ENCODE peak calls at places on chromosomes 5 and 9, in nine cellular contexts. One of them, this sample, is unnamed.

GRCh38 chr5:87541033-87541432 is 128.3 kb upstream of the CCNH start:
- DNase-seq in GM23248: peak
- DNase-seq in hepatocyte: peak
- DNase-seq in PC-3: peak
- DNase-seq in SK-N-SH: peak
- DNase-seq in HCT116: peak
- DNase-seq in GM23338: peak
- DNase-seq in OCI-LY7: no peak
- DNase-seq in MM.1S: peak
- DNase-seq in this sample: peak

GRCh38 chr9:93648181-93648580 is 71.8 kb downstream of the PHF2 start:
- DNase-seq in GM23248: no peak
- DNase-seq in hepatocyte: no peak
- DNase-seq in PC-3: no peak
- DNase-seq in SK-N-SH: no peak
- DNase-seq in HCT116: no peak
- DNase-seq in GM23338: no peak
- DNase-seq in OCI-LY7: no peak
- DNase-seq in MM.1S: no peak
- DNase-seq in this sample: no peak

GRCh38 chr5:1419476-1420210 is 25.6 kb downstream of the SLC6A3 start:
- DNase-seq in GM23248: no peak
- DNase-seq in hepatocyte: no peak
- DNase-seq in PC-3: no peak
- DNase-seq in SK-N-SH: no peak
- DNase-seq in HCT116: no peak
- DNase-seq in GM23338: no peak
- DNase-seq in OCI-LY7: no peak
- DNase-seq in MM.1S: no peak
- DNase-seq in this sample: no peak

GRCh38 chr5:154198611-154199230 is 8.2 kb downstream of the GALNT10 start:
- DNase-seq in GM23248: peak
- DNase-seq in hepatocyte: no peak
- DNase-seq in PC-3: peak
- DNase-seq in SK-N-SH: no peak
- DNase-seq in HCT116: no peak
- DNase-seq in GM23338: peak
- DNase-seq in OCI-LY7: no peak
- DNase-seq in MM.1S: no peak
- DNase-seq in this sample: no peak

GRCh38 chr5:177494356-177495195 is 2.8 kb downstream of the PDLIM7 start:
- DNase-seq in GM23248: peak
- DNase-seq in hepatocyte: peak
- DNase-seq in PC-3: peak
- DNase-seq in SK-N-SH: peak
- DNase-seq in HCT116: peak
- DNase-seq in GM23338: peak
- DNase-seq in OCI-LY7: peak
- DNase-seq in MM.1S: no peak
- DNase-seq in this sample: peak

GRCh38 chr9:89523948-89524347 is 26.0 kb upstream of the SEMA4D start:
- DNase-seq in GM23248: no peak
- DNase-seq in hepatocyte: no peak
- DNase-seq in PC-3: no peak
- DNase-seq in SK-N-SH: no peak
- DNase-seq in HCT116: no peak
- DNase-seq in GM23338: no peak
- DNase-seq in OCI-LY7: no peak
- DNase-seq in MM.1S: peak
- DNase-seq in this sample: no peak

GRCh38 chr5:126847318-126848221 is 70.6 kb downstream of the LMNB1 start:
- DNase-seq in GM23248: no peak
- DNase-seq in hepatocyte: no peak
- DNase-seq in PC-3: no peak
- DNase-seq in SK-N-SH: no peak
- DNase-seq in HCT116: no peak
- DNase-seq in GM23338: no peak
- DNase-seq in OCI-LY7: no peak
- DNase-seq in MM.1S: no peak
- DNase-seq in this sample: no peak

GRCh38 chr5:150272531-150272930 is 17.0 kb downstream of the CAMK2A start:
- DNase-seq in GM23248: peak
- DNase-seq in hepatocyte: peak
- DNase-seq in PC-3: peak
- DNase-seq in SK-N-SH: peak
- DNase-seq in HCT116: no peak
- DNase-seq in GM23338: peak
- DNase-seq in OCI-LY7: peak
- DNase-seq in MM.1S: peak
- DNase-seq in this sample: peak

GRCh38 chr5:173688708-173689107 is 72.3 kb upstream of the BOD1 start:
- DNase-seq in GM23248: no peak
- DNase-seq in hepatocyte: no peak
- DNase-seq in PC-3: no peak
- DNase-seq in SK-N-SH: no peak
- DNase-seq in HCT116: no peak
- DNase-seq in GM23338: no peak
- DNase-seq in OCI-LY7: no peak
- DNase-seq in MM.1S: no peak
- DNase-seq in this sample: no peak

GRCh38 chr5:43061352-43061751 is 21.2 kb upstream of the ANXA2R start:
- DNase-seq in GM23248: peak
- DNase-seq in hepatocyte: no peak
- DNase-seq in PC-3: peak
- DNase-seq in SK-N-SH: no peak
- DNase-seq in HCT116: no peak
- DNase-seq in GM23338: no peak
- DNase-seq in OCI-LY7: no peak
- DNase-seq in MM.1S: no peak
- DNase-seq in this sample: no peak

GRCh38 chr5:66864240-66864884 is 268.2 kb downstream of the MAST4 start:
- DNase-seq in GM23248: peak
- DNase-seq in hepatocyte: no peak
- DNase-seq in PC-3: peak
- DNase-seq in SK-N-SH: no peak
- DNase-seq in HCT116: no peak
- DNase-seq in GM23338: peak
- DNase-seq in OCI-LY7: peak
- DNase-seq in MM.1S: peak
- DNase-seq in this sample: no peak

GRCh38 chr9:16482764-16483163 is 387.7 kb downstream of the BNC2 start:
- DNase-seq in GM23248: no peak
- DNase-seq in hepatocyte: no peak
- DNase-seq in PC-3: no peak
- DNase-seq in SK-N-SH: no peak
- DNase-seq in HCT116: no peak
- DNase-seq in GM23338: no peak
- DNase-seq in OCI-LY7: no peak
- DNase-seq in MM.1S: no peak
- DNase-seq in this sample: no peak

GRCh38 chr9:16485155-16485554 is 385.3 kb downstream of the BNC2 start:
- DNase-seq in GM23248: peak
- DNase-seq in hepatocyte: no peak
- DNase-seq in PC-3: peak
- DNase-seq in SK-N-SH: no peak
- DNase-seq in HCT116: no peak
- DNase-seq in GM23338: no peak
- DNase-seq in OCI-LY7: no peak
- DNase-seq in MM.1S: no peak
- DNase-seq in this sample: no peak

GRCh38 chr9:16484178-16484577 is 386.3 kb downstream of the BNC2 start:
- DNase-seq in GM23248: no peak
- DNase-seq in hepatocyte: no peak
- DNase-seq in PC-3: no peak
- DNase-seq in SK-N-SH: peak
- DNase-seq in HCT116: no peak
- DNase-seq in GM23338: no peak
- DNase-seq in OCI-LY7: no peak
- DNase-seq in MM.1S: no peak
- DNase-seq in this sample: no peak

GRCh38 chr9:16485575-16486321 is 384.7 kb downstream of the BNC2 start:
- DNase-seq in GM23248: no peak
- DNase-seq in hepatocyte: no peak
- DNase-seq in PC-3: no peak
- DNase-seq in SK-N-SH: no peak
- DNase-seq in HCT116: no peak
- DNase-seq in GM23338: peak
- DNase-seq in OCI-LY7: no peak
- DNase-seq in MM.1S: no peak
- DNase-seq in this sample: peak

DNA sequence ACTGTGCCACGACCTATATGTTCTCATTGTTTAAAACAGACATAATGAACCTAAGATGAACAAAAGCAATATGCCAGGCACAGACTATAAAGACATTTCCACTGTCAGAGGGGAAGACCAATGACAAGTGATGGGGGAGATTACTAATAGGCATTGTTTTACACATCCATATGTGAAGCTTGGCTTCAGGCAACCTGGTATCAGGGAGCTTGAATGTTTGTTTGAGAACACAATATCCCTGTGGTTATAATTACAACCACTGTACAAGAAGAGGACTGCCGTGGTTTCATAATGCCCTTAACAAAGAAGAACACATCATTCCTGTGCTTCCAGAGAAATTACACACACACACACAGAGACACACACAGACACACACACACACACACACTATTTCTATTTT is 385.7 kb downstream of the BNC2 start:
- DNase-seq in GM23248: no peak
- DNase-seq in hepatocyte: no peak
- DNase-seq in PC-3: no peak
- DNase-seq in SK-N-SH: peak
- DNase-seq in HCT116: no peak
- DNase-seq in GM23338: no peak
- DNase-seq in OCI-LY7: no peak
- DNase-seq in MM.1S: no peak
- DNase-seq in this sample: no peak
- TF ChIP-seq EZH2phosphoT487 in GM23248: no peak
- TF ChIP-seq EZH2phosphoT487 in hepatocyte: no peak
- TF ChIP-seq EZH2phosphoT487 in PC-3: no peak
- TF ChIP-seq EZH2phosphoT487 in SK-N-SH: no peak
- TF ChIP-seq EZH2phosphoT487 in HCT116: no peak
- TF ChIP-seq EZH2phosphoT487 in GM23338: no peak
- TF ChIP-seq EZH2phosphoT487 in OCI-LY7: no peak
- TF ChIP-seq EZH2phosphoT487 in MM.1S: no peak
- TF ChIP-seq EZH2phosphoT487 in this sample: no peak

DNA sequence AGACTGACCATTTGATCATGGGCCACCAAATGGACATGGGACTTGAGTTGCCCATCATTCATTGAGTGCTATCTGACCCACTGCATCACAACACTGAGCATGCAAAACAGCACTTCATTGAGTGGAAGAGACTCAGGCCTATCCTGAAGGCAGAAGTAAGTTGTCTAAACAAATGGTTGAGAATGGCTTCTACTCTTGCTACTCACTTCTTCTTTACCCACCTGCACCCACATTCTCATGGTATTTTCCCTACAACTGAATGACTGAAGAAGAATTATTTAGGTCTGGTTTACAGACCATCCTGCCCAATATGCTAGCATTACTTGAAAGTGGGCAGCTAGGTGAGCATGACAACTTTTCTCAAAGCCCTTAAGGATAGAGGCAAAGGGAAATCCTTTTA is 41.0 kb upstream of the PIP5K1B start:
- DNase-seq in GM23248: no peak
- DNase-seq in hepatocyte: no peak
- DNase-seq in PC-3: no peak
- DNase-seq in SK-N-SH: no peak
- DNase-seq in HCT116: no peak
- DNase-seq in GM23338: no peak
- DNase-seq in OCI-LY7: no peak
- DNase-seq in MM.1S: no peak
- DNase-seq in this sample: no peak
- H2AFZ ChIP-seq in GM23248: no peak
- H2AFZ ChIP-seq in hepatocyte: no peak
- H2AFZ ChIP-seq in PC-3: no peak
- H2AFZ ChIP-seq in SK-N-SH: no peak
- H2AFZ ChIP-seq in HCT116: no peak
- H2AFZ ChIP-seq in GM23338: no peak
- H2AFZ ChIP-seq in OCI-LY7: no peak
- H2AFZ ChIP-seq in MM.1S: no peak
- H2AFZ ChIP-seq in this sample: no peak

GRCh38 chr9:126415741-126416370 is 89.2 kb downstream of the MVB12B start:
- DNase-seq in GM23248: no peak
- DNase-seq in hepatocyte: no peak
- DNase-seq in PC-3: no peak
- DNase-seq in SK-N-SH: no peak
- DNase-seq in HCT116: no peak
- DNase-seq in GM23338: no peak
- DNase-seq in OCI-LY7: no peak
- DNase-seq in MM.1S: no peak
- DNase-seq in this sample: no peak
- TF ChIP-seq EZH2phosphoT487 in GM23248: no peak
- TF ChIP-seq EZH2phosphoT487 in hepatocyte: no peak
- TF ChIP-seq EZH2phosphoT487 in PC-3: no peak
- TF ChIP-seq EZH2phosphoT487 in SK-N-SH: no peak
- TF ChIP-seq EZH2phosphoT487 in HCT116: no peak
- TF ChIP-seq EZH2phosphoT487 in GM23338: no peak
- TF ChIP-seq EZH2phosphoT487 in OCI-LY7: no peak
- TF ChIP-seq EZH2phosphoT487 in MM.1S: no peak
- TF ChIP-seq EZH2phosphoT487 in this sample: no peak

DNA sequence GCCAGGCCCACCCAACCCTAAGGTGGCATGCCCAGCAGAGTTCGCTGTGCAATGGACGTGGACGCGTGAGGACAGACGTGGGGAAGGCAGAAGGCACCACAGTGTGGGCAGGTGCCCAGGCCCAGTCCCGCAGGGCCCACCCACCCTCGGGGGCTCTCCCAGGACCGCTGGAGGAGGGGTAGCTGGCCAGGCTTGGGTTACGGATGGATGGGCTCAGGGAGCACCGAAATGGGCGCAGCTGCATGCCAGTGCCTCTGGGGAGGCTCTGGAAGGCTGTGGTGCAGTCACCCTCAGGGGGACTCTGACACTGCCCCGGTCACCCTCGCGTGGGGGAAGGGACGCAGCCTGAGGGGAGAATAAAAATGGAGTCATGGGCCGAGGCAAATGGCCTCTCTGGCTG is 9.6 kb upstream of the GPSM1 start:
- DNase-seq in GM23248: no peak
- DNase-seq in hepatocyte: no peak
- DNase-seq in PC-3: no peak
- DNase-seq in SK-N-SH: no peak
- DNase-seq in HCT116: no peak
- DNase-seq in GM23338: no peak
- DNase-seq in OCI-LY7: no peak
- DNase-seq in MM.1S: no peak
- DNase-seq in this sample: no peak
- H2AFZ ChIP-seq in GM23248: no peak
- H2AFZ ChIP-seq in hepatocyte: no peak
- H2AFZ ChIP-seq in PC-3: no peak
- H2AFZ ChIP-seq in SK-N-SH: no peak
- H2AFZ ChIP-seq in HCT116: no peak
- H2AFZ ChIP-seq in GM23338: no peak
- H2AFZ ChIP-seq in OCI-LY7: no peak
- H2AFZ ChIP-seq in MM.1S: no peak
- H2AFZ ChIP-seq in this sample: no peak

DNA sequence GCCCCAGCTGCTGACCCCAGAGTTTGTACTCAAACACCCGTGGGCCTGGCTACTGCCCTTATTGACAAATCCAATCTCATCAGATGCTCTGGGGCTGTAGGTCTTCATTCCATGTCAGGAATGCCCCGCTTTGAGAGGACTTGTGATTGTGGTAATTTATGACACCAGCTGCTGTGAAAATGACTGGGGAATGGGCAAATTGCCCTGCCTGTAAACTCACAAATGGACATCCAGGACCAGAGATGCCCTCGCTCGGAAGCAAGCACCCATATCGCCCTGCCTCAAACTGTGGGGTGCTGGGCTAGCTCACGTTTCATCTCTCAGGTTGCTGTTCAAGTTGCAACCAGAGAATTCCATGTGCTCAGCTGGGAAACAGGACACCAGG is 225.9 kb upstream of the MAP3K1 start:
- DNase-seq in GM23248: no peak
- DNase-seq in hepatocyte: no peak
- DNase-seq in PC-3: no peak
- DNase-seq in SK-N-SH: no peak
- DNase-seq in HCT116: no peak
- DNase-seq in GM23338: no peak
- DNase-seq in OCI-LY7: no peak
- DNase-seq in MM.1S: no peak
- DNase-seq in this sample: no peak
- TF ChIP-seq EZH2phosphoT487 in GM23248: no peak
- TF ChIP-seq EZH2phosphoT487 in hepatocyte: no peak
- TF ChIP-seq EZH2phosphoT487 in PC-3: no peak
- TF ChIP-seq EZH2phosphoT487 in SK-N-SH: no peak
- TF ChIP-seq EZH2phosphoT487 in HCT116: no peak
- TF ChIP-seq EZH2phosphoT487 in GM23338: no peak
- TF ChIP-seq EZH2phosphoT487 in OCI-LY7: no peak
- TF ChIP-seq EZH2phosphoT487 in MM.1S: no peak
- TF ChIP-seq EZH2phosphoT487 in this sample: no peak